ENCODE peak calls at places on chromosomes 7 and 10, in five cellular contexts. M is suprapubic skin, J is SK-N-SH, Y is transverse colon, L is Panc1. C is an unnamed sample. For H3K4me1, the result is how much of the 10 kb centered on the place peaks cover.

GRCh38 chr7:69893915-69894314 is 295.6 kb downstream of the AUTS2 start:
- DNase-seq in M (no peak), J (peak), Y (no peak), L (no peak), C (no peak)

GRCh38 chr10:92901819-92902234 is 53.5 kb downstream of the EXOC6 start:
- DNase-seq in M (no peak), J (no peak), Y (no peak), L (no peak), C (no peak)

GRCh38 chr7:155584261-155584660 is 37.9 kb upstream of the CNPY1 start:
- DNase-seq in M (peak), J (no peak), Y (no peak), L (no peak), C (no peak)

GRCh38 chr10:17023386-17024298 is 106.0 kb downstream of the CUBN start:
- DNase-seq in M (no peak), J (no peak), Y (peak), L (no peak), C (no peak)

GRCh38 chr10:71840177-71840711 is 10.8 kb downstream of the PSAP start:
- DNase-seq in M (no peak), J (peak), Y (peak), L (no peak), C (peak)

GRCh38 chr10:6729071-6729773 is 149.1 kb upstream of the PRKCQ start:
- DNase-seq in M (no peak), J (no peak), Y (no peak), L (no peak), C (no peak)

GRCh38 chr10:16828731-16829175 is 11.5 kb upstream of the RSU1 start:
- DNase-seq in M (no peak), J (no peak), Y (peak), L (no peak), C (no peak)

GRCh38 chr10:131790021-131790420 is 110.8 kb upstream of the PPP2R2D start:
- DNase-seq in M (peak), J (no peak), Y (no peak), L (no peak), C (no peak)

GRCh38 chr7:116227678-116228239 is 17.4 kb downstream of the TES start:
- DNase-seq in M (no peak), J (peak), Y (no peak), L (peak), C (no peak)

GRCh38 chr7:108497082-108497725 is 28.7 kb downstream of the PNPLA8 start:
- DNase-seq in M (no peak), J (peak), Y (peak), L (peak), C (no peak)

GRCh38 chr7:30249986-30250774 is 34.2 kb upstream of the ZNRF2 start:
- DNase-seq in M (no peak), J (no peak), Y (no peak), L (no peak), C (no peak)

GRCh38 chr7:39735903-39736302 is 112.5 kb downstream of the RALA start:
- DNase-seq in M (no peak), J (peak), Y (no peak), L (no peak), C (no peak)

GRCh38 chr7:98555403-98555802 is 61.7 kb upstream of the NPTX2 start:
- DNase-seq in M (no peak), J (no peak), Y (peak), L (no peak), C (no peak)

GRCh38 chr7:28157826-28158416 is 22.7 kb downstream of the JAZF1 start:
- DNase-seq in M (no peak), J (no peak), Y (no peak), L (no peak), C (no peak)

GRCh38 chr7:44077681-44078091 is 4.6 kb downstream of the POLM start:
- DNase-seq in M (no peak), J (no peak), Y (no peak), L (no peak), C (no peak)

GRCh38 chr10:89283988-89284475 is 17.8 kb upstream of the IFIT2 start:
- DNase-seq in M (no peak), J (peak), Y (peak), L (no peak), C (no peak)

GRCh38 chr10:118621304-118621942 is 26.0 kb upstream of the PRLHR start:
- DNase-seq in M (no peak), J (peak), Y (no peak), L (no peak), C (peak)

GRCh38 chr7:84688671-84689070 is 494.1 kb upstream of the SEMA3A start:
- DNase-seq in M (no peak), J (no peak), Y (no peak), L (no peak), C (no peak)

GRCh38 chr10:3542185-3542611 is 242.8 kb downstream of the KLF6 start:
- DNase-seq in M (no peak), J (no peak), Y (no peak), L (no peak), C (peak)

GRCh38 chr7:30596043-30596641 is 1.5 kb downstream of the GARS1 start:
- DNase-seq in M (no peak), J (peak), Y (no peak), L (peak), C (peak)

GRCh38 chr10:110591760-110592159 is 24.3 kb downstream of the SMC3 start:
- DNase-seq in M (no peak), J (no peak), Y (no peak), L (no peak), C (no peak)

GRCh38 chr7:11300231-11300630 is 326.6 kb downstream of the PHF14 start:
- DNase-seq in M (no peak), J (no peak), Y (no peak), L (no peak), C (no peak)

GRCh38 chr10:58981051-58981450 is 195.4 kb upstream of the PHYHIPL start:
- DNase-seq in M (no peak), J (peak), Y (no peak), L (no peak), C (no peak)

DNA sequence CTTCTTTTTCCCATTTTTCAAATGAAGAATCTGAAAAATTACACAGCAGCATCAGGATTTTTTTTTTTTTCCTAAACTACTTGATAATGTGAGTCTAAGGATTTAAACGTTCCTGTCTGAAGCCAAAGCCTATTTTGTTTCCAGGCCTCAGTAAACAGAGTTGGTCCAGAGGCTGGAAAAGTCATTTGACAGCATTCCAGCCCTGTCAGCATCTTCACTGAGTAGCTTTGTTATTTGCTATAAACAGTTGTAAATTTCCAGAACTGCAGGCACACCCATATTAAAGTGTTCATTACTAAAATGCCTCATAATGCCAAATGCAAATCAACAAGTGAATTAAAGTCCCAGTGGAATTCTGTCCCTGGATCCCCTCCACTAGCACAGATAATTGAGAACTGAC is 35.5 kb upstream of the KMT2E start:
- DNase-seq in M (no peak), J (no peak), Y (no peak), L (no peak), C (no peak)
- H3K4me1 ChIP-seq in M (half or more), J (under half), Y (under half), L (half or more), C (half or more)

GRCh38 chr10:75429159-75429827 is 2.1 kb upstream of the LRMDA start:
- DNase-seq in M (no peak), J (no peak), Y (no peak), L (no peak), C (no peak)

GRCh38 chr10:75432176-75432575 is 752 bp downstream of the LRMDA start:
- DNase-seq in M (no peak), J (no peak), Y (no peak), L (no peak), C (no peak)

GRCh38 chr10:75431180-75432111 is at the start of gene LRMDA:
- DNase-seq in M (no peak), J (peak), Y (peak), L (no peak), C (peak)

GRCh38 chr10:75428434-75429158 is 2.8 kb upstream of the LRMDA start:
- DNase-seq in M (no peak), J (no peak), Y (no peak), L (no peak), C (peak)

DNA sequence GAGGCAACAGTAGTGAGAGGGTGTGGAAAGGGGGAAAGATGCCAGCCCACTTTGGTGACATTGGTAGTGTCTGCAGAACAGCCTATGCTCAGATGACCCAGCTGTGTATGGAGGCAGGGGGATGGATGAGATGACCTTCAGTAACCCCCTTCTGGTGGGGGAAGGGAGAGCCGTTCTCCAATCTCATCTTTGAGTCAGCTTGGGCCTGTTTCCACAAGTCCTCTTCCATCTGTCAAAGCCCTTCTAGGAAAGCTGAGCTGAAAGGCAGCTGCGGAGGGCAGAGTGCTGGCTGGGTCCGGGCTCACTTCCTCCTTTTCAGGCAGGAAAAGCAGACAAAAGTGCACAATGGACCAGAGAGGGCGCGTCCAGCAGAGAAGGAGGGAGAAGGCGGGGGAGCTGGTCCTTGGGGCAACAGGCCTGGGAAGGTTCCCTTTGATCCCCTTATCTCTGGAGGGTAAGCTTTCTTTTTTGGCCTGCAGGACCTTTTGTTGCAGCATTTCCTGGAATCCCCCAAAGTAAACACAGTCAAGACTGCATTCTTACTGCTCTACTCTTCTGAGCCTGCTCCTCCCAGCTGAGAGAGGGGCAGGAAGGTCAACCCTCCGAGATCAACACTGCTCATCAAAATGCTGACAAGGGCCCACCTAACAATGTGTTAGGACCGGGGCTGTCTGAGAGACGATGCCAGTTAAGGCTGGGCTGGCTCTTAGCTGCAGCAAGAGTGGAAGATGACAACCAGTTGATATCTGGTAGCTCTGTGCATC is 1.2 kb upstream of the LRMDA start:
- DNase-seq in M (no peak), J (no peak), Y (peak), L (no peak), C (peak)
- TF ChIP-seq POLR2AphosphoS5 in M (no peak), J (no peak), Y (no peak), L (no peak), C (peak)

DNA sequence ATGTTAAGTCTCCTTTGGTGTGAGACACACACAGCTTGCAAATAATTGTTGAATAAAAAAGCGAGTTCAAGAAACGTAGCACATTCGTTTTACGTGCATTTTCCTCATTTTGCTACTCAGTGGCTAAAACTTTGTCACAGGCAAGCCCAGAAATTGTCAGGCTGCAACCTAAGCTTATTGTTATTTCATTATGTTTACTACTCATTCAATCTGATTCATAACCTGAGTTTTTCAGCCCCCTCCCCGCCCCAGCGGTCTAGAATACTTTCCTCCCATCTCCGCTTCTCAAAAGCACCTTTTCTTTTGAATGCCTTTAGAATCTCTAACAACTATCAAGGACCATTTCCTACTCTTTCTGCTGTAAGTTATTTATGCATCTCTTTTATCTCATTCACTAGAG is 1.1 kb downstream of the FAM133B start:
- DNase-seq in M (no peak), J (no peak), Y (no peak), L (no peak), C (no peak)
- H3K4me1 ChIP-seq in M (half or more), J (under half), Y (under half), L (under half), C (under half)

GRCh38 chr7:121875203-121875602 is 2.2 kb downstream of the PTPRZ1 start:
- DNase-seq in M (no peak), J (no peak), Y (no peak), L (no peak), C (no peak)

GRCh38 chr7:121873795-121874194 is 834 bp downstream of the PTPRZ1 start:
- DNase-seq in M (no peak), J (no peak), Y (no peak), L (no peak), C (no peak)

DNA sequence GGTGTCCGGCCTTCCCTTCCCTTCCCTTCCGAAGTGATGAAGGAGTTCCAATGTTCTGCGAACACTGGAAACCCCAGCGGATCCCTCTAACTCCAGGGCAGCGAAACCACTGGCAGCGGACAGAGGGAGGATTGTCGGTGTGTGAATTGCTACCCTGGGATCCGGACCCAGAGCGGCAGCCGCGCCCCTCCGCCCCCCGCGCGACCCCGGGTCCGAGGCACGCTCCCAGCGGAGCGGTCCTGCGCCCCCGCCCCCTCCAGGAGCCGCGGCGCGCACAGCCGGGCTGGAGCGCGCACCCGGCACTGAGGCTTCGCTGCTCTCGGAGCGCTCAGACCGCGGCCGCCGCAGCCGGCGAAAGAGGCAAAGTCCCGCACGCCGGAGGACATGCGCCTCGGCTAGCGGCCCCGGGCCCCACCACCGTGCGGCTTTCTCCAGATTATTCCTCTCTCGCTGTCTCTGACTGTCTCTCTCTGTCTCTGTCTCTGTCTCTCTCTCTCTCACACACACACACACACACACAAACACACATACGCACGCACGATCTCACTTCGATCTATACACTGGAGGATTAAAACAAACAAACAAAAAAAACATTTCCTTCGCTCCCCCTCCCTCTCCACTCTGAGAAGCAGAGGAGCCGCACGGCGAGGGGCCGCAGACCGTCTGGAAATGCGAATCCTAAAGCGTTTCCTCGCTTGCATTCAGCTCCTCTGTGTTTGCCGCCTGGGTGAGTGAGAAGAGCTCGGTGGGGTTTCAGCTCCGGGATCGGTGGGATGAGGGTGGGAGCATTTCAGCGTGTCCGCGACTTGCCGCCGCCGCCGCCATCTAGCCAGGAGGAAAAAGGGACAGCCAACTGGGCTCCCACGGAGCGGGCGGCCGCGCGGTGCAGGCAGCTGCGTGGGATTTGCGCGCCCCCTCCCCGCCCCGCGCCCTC is at the start of gene PTPRZ1:
- DNase-seq in M (no peak), J (peak), Y (no peak), L (no peak), C (peak)
- TF ChIP-seq POLR2AphosphoS5 in M (no peak), J (no peak), Y (no peak), L (no peak), C (no peak)

GRCh38 chr10:62112963-62113362 is 155.7 kb downstream of the RTKN2 start:
- DNase-seq in M (no peak), J (no peak), Y (no peak), L (no peak), C (no peak)

GRCh38 chr10:62106929-62107519 is 161.6 kb downstream of the RTKN2 start:
- DNase-seq in M (no peak), J (no peak), Y (no peak), L (no peak), C (no peak)

GRCh38 chr10:62112325-62112724 is 156.3 kb downstream of the RTKN2 start:
- DNase-seq in M (no peak), J (no peak), Y (no peak), L (no peak), C (no peak)

GRCh38 chr10:62109532-62110293 is 158.9 kb downstream of the RTKN2 start:
- DNase-seq in M (no peak), J (no peak), Y (no peak), L (no peak), C (no peak)

GRCh38 chr10:62108768-62109430 is 159.7 kb downstream of the RTKN2 start:
- DNase-seq in M (no peak), J (no peak), Y (no peak), L (no peak), C (no peak)
- H3K4me1 ChIP-seq in M (under half), J (under half), Y (under half), L (under half), C (under half)

GRCh38 chr10:126060232-126060935 is 164.0 kb downstream of the FANK1 start:
- DNase-seq in M (no peak), J (no peak), Y (no peak), L (peak), C (no peak)
- TF ChIP-seq POLR2AphosphoS5 in M (no peak), J (no peak), Y (no peak), L (no peak), C (no peak)

GRCh38 chr7:129855234-129855673 is 97.5 kb downstream of the UBE2H start:
- DNase-seq in M (no peak), J (no peak), Y (no peak), L (no peak), C (no peak)
- H3K4me1 ChIP-seq in M (half or more), J (half or more), Y (under half), L (under half), C (under half)

DNA sequence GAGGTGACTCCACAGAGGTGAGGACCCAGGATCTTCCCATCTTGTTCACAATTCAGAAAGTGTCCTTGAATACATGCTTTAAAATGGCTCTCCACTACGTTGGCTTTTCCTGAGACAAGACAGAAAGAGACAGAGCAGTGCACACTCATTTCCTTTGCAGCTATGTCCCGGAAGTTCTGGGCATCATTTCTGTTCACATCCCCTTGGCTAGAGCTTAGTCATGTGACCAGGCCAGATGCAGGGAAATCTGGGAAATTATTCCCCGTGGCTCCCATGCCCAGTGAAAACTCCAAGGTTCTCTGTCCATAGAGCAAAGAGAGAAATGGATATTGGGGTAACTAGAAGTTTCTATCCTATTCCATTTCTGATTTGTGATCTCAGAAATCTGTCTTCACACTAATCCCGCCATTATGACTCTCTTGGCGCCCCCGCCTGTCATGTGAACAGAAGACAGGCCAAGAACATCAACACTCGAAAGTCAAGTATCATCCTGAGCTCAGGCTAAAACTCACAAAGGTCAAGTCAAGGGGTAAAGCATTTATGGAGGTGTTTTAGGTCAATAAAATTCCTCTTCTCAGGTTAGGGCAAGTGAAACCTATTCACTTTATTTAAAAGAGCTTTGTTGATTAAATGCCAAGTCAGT is 251.4 kb upstream of the HABP2 start:
- DNase-seq in M (no peak), J (no peak), Y (no peak), L (no peak), C (no peak)
- TF ChIP-seq POLR2AphosphoS5 in M (no peak), J (no peak), Y (no peak), L (no peak), C (no peak)

DNA sequence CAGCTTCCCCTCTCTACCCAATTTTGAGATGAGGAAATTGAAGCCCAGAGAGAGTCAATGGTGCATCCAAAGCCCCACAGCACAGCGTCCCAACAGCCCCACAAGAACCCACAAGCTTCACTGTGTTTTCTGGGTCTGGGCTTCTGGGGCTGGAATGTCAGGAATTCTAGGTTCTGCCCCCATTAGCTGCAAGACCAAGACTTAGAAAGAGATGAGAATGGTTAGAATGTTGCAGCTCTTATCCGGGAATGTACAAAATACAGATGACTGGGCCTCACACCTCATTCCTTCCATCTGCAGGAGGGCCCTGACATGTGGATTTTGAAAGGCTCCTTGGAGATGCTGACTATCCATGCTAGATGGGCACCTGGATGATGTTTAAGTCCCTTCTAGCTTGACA is 6.0 kb upstream of the SGPL1 start:
- DNase-seq in M (no peak), J (no peak), Y (no peak), L (no peak), C (no peak)
- H3K4me1 ChIP-seq in M (under half), J (under half), Y (under half), L (under half), C (under half)

DNA sequence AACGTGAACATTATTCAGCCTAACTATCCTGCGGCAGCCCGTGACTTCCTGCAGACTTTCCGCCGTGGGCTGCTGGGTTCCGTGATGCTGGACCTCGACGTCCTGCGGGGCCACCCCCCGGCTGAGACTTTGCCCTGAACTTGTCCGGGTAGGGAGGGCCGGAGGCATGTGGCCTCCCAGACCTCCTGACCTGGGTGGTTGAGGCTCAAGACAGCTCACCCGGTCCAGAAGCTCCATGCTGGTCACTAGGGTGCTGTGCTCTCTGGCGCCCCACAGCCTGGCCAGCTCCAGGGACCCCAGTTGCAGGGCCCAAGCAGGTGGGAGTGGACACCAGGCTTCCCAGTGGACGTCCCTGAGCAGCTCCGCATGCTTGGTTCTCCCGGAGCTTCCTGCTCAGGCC is 4.4 kb downstream of the SPRN start:
- DNase-seq in M (no peak), J (no peak), Y (no peak), L (no peak), C (peak)
- TF ChIP-seq POLR2AphosphoS5 in M (no peak), J (no peak), Y (no peak), L (no peak), C (no peak)